ENCODE peak calls at places on chromosomes 13 and 19, in seven cellular contexts. Z is endothelial cell of umbilical vein, I is IMR-90, W is neuronal stem cell, P is mammary epithelial cell, D is trophoblast cell, N is neural progenitor cell. Y is an unnamed sample.

GRCh38 chr19:55686311-55687050 is 11.5 kb downstream of the EPN1 start:
- DNase-seq in P (no peak), D (no peak), W (no peak), I (no peak), Z (no peak), N (no peak), Y (no peak)

GRCh38 chr19:47013041-47013517 is 6.6 kb upstream of the NPAS1 start:
- DNase-seq in D (peak; percentile 75), I (peak; percentile 51), W (no peak), N (peak; percentile 86), P (peak; percentile 78), Z (peak; percentile 66), Y (peak; percentile 72)

GRCh38 chr13:42215578-42216421 is 56.2 kb upstream of the AKAP11 start:
- DNase-seq in D (no peak), P (peak; percentile 16), I (peak; percentile 60), Z (peak; percentile 48), N (peak; percentile 58), W (peak; percentile 4), Y (peak; percentile 70)

GRCh38 chr19:41871573-41872383 is 5.3 kb upstream of the CD79A start:
- DNase-seq in P (no peak), W (no peak), N (no peak), I (no peak), D (no peak), Z (no peak), Y (peak; percentile 62)

GRCh38 chr13:110894086-110894485 is 20.8 kb downstream of the ANKRD10 start:
- DNase-seq in W (no peak), D (no peak), I (no peak), N (no peak), P (no peak), Z (no peak), Y (no peak)

GRCh38 chr13:110640591-110641029 is 25.3 kb downstream of the NAXD start:
- DNase-seq in N (no peak), W (no peak), P (no peak), D (no peak), Z (peak; percentile 16), I (peak; percentile 60), Y (no peak)

GRCh38 chr13:25203256-25203794 is 31.2 kb upstream of the AMER2 start:
- DNase-seq in P (no peak), N (no peak), D (no peak), Z (no peak), I (no peak), W (no peak), Y (no peak)

GRCh38 chr13:28340272-28340793 is 154.6 kb downstream of the FLT1 start:
- DNase-seq in I (peak; percentile 66), D (no peak), P (no peak), Z (no peak), W (no peak), N (no peak), Y (peak; percentile 29)

GRCh38 chr19:797528-798414 is 519 bp downstream of the PTBP1 start:
- DNase-seq in P (peak; percentile 90), W (peak; percentile 86), I (peak; percentile 85), Z (peak; percentile 80), N (peak; percentile 96), D (peak; percentile 73), Y (peak; percentile 96)

GRCh38 chr19:40279120-40279551 is 6.0 kb downstream of the AKT2 start:
- DNase-seq in W (no peak), D (no peak), P (no peak), N (no peak), I (peak; percentile 38), Z (no peak), Y (no peak)
- H3K4me1 ChIP-seq in W (peaks cover 9% of the 10 kb centered on the region), D (peaks cover 6% of the 10 kb centered on the region), P (peaks cover 25% of the 10 kb centered on the region), N (peaks cover 14% of the 10 kb centered on the region), I (peaks cover 28% of the 10 kb centered on the region), Z (peaks cover 4% of the 10 kb centered on the region), Y (peaks cover 86% of the 10 kb centered on the region)

DNA sequence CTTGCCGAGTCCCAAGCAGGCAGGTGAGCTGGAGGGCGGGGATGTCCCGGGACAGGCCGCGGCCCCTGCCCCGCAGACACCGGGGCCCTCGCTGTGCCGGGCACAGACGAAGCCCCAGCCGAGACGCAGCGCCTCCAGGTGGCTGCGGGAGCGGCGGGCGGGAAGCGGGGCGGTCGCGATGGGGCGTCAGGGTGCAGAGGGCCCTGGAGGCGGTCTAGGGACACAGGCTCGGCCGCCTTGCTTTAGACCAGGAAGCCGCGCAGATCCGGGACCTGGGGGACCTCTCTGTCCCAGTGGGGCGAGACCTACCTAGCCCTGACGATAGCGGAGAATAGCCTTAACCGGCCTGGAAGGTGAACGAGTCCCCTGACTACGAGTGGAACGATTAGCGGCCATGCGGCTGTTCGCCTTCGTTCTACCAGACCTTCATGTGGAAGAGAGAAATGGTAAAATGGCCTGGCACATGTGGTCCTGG is 4.2 kb upstream of the ZNF564 start:
- DNase-seq in N (no peak), W (no peak), D (no peak), I (no peak), P (no peak), Z (no peak), Y (no peak)
- H2AFZ ChIP-seq in N (no peak overlapping the region), W (no peak overlapping the region), D (no peak overlapping the region), I (peak overlapping the region; percentile 76), P (peak overlapping the region; percentile 39), Z (no peak overlapping the region), Y (no peak overlapping the region)

GRCh38 chr13:91904597-91904996 is 506.2 kb downstream of the GPC5 start:
- DNase-seq in N (no peak), W (no peak), I (no peak), Z (peak; percentile 54), D (no peak), P (no peak), Y (no peak)
- H3K27ac ChIP-seq in N (no peak overlapping the region), W (no peak overlapping the region), I (no peak overlapping the region), Z (peak overlapping the region; percentile 43), D (no peak overlapping the region), P (no peak overlapping the region), Y (no peak overlapping the region)

DNA sequence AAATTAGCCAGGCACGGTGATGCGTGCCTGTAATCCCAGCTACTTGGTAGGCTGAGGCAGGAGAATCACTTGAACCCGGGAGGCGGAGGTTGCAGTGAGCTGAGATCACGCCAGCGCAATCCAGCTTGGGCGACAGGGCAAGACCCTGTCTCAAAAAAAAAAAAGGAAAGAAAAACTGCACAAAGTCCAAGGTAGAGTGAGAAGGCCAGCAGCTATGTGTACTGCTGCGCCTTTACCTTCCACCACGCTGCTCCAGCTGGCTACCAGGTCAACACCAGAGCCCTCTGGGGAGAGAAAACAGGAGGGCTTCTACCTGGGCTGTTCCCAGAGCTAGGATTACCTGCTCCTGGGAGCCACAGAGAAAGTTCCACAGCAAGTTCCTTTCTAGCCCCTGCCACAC is 3.2 kb downstream of the ELL start:
- DNase-seq in N (no peak), I (no peak), W (no peak), Z (no peak), D (no peak), P (no peak), Y (no peak)
- H3K4me1 ChIP-seq in N (peaks cover 7% of the 10 kb centered on the region), I (peaks cover 19% of the 10 kb centered on the region), W (peaks cover 6% of the 10 kb centered on the region), Z (peaks cover 27% of the 10 kb centered on the region), D (peaks cover 21% of the 10 kb centered on the region), P (peaks cover 21% of the 10 kb centered on the region), Y (peaks cover 15% of the 10 kb centered on the region)

GRCh38 chr13:73536865-73537264 is 478.1 kb downstream of the KLF5 start:
- DNase-seq in I (no peak), D (no peak), N (no peak), Z (no peak), P (no peak), W (no peak), Y (no peak)
- H2AFZ ChIP-seq in I (no peak overlapping the region), D (no peak overlapping the region), N (peak overlapping the region; percentile 79), Z (no peak overlapping the region), P (peak overlapping the region; percentile 62), W (no peak overlapping the region), Y (no peak overlapping the region)

GRCh38 chr13:43328907-43329306 is 305.5 kb downstream of the DNAJC15 start:
- DNase-seq in N (no peak), I (no peak), W (no peak), Z (no peak), P (no peak), D (no peak), Y (no peak)
- H3K27ac ChIP-seq in N (no peak overlapping the region), I (no peak overlapping the region), W (no peak overlapping the region), Z (no peak overlapping the region), P (no peak overlapping the region), D (no peak overlapping the region), Y (no peak overlapping the region)

DNA sequence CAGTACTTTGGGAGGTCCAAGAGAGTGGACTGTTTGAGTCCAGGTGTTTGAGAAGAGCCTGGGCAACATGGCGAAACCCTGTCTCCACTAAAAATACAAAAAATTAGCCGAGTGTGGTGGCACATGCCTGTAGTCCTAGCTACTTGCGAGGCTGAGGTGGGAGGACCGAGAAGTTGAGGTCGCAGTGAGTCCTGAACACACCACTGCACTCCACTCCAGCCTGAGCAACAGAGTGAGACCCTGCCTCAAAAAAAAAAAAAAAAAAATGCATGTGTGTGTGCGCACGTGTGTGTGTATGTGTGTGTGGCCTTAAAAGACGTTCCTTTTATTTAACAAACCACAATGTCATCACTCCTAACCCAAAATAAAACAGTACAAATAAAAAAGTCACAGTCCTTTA is 62.6 kb downstream of the MAP4K1 start:
- DNase-seq in P (no peak), N (no peak), D (no peak), W (no peak), Z (no peak), I (no peak), Y (peak; percentile 74)
- H3K4me1 ChIP-seq in P (peaks cover 8% of the 10 kb centered on the region), N (no peaks in the 10 kb centered on the region), D (no peaks in the 10 kb centered on the region), W (no peaks in the 10 kb centered on the region), Z (no peaks in the 10 kb centered on the region), I (no peaks in the 10 kb centered on the region), Y (peaks cover 45% of the 10 kb centered on the region)

GRCh38 chr13:98141938-98142426 is 912 bp upstream of the FARP1 start:
- DNase-seq in N (peak; percentile 69), I (no peak), P (no peak), W (peak; percentile 39), D (peak; percentile 9), Z (no peak), Y (no peak)

GRCh38 chr13:98142427-98143156 is at the start of gene FARP1:
- DNase-seq in D (peak; percentile 78), P (peak; percentile 77), W (peak; percentile 83), I (peak; percentile 65), Z (peak; percentile 55), N (peak; percentile 94), Y (no peak)

GRCh38 chr13:98143157-98143553 is 261 bp downstream of the FARP1 start:
- DNase-seq in Z (no peak), W (peak; percentile 58), I (no peak), N (no peak), P (no peak), D (no peak), Y (no peak)

GRCh38 chr13:98144501-98145350 is 1.8 kb downstream of the FARP1 start:
- DNase-seq in I (peak; percentile 77), Z (peak; percentile 39), W (peak; percentile 53), P (peak; percentile 44), N (peak; percentile 81), D (no peak), Y (no peak)

DNA sequence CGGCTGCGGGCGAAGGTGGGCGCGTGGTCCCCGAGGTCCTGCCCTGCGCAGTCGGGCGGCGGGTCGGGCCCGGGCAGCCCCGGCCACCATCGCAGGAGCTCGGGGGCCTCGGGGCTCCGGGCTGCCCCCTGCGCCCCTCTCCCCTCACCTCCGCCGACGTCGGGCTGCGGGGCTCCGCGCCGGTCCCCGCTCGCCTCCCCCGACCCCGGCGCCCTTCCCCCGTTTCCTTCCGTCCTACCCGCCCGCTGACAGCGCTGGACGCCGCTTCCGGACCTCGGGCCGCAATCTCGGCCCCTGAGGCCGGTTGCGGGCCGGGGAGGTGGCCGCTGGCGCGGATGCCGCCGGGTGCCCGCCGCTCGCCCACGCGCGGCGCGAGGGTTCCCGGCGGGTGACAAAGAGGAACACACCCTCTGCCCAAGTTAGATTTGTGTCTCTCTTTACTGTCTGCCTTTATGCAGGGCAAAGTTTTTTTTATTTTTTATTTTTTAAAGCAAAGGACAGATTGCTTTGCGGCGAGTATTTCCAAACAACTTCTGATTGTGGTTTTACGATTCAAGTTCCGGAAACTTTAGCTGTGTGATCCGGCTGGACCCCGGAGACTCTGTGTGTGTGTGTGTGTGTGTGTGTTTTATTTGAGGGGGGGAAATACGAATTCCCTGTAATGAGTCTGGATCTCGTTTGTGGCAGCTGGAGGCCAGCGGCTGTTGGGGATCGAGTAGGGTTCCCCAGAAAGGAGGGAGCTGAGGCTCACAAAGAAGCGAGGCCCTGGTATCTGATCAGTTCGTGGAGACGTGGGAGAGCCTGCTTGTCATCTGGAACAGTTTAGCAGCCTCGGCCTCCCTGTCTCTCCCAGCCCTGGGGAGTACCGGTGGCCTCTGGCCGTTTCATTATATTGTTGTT is 957 bp downstream of the FARP1 start:
- DNase-seq in I (peak; percentile 44), W (no peak), D (peak; percentile 11), N (peak; percentile 63), P (peak; percentile 44), Z (peak; percentile 35), Y (no peak)
- H2AFZ ChIP-seq in I (peak overlapping the region; percentile 89), W (peak overlapping the region; percentile 99), D (peak overlapping the region; percentile 75), N (peak overlapping the region; percentile 7), P (peak overlapping the region; percentile 92), Z (peak overlapping the region; percentile 79), Y (no peak overlapping the region)

Y was measured in Karpas-422.